ENCODE peak calls at places on chromosome 5, in four cellular contexts. Z is IMR-90, F is K562, R is H1. V is an unnamed sample.

GRCh38 chr5:155268770-155269425 is 255.3 kb downstream of the KIF4B start:
- DNase-seq in Z (no peak), R (no peak), F (no peak), V (no peak)

GRCh38 chr5:141806626-141807025 is 71.6 kb downstream of the PCDH1 start:
- DNase-seq in F (no peak), R (no peak), Z (no peak), V (no peak)

GRCh38 chr5:159184858-159185381 is 24.4 kb downstream of the RNF145 start:
- DNase-seq in Z (peak; percentile 93), R (no peak), F (no peak), V (no peak)

GRCh38 chr5:65914644-65915196 is 11.7 kb upstream of the ERBIN start:
- DNase-seq in F (no peak), R (no peak), Z (no peak), V (no peak)

GRCh38 chr5:41790038-41790776 is 80.0 kb downstream of the OXCT1 start:
- DNase-seq in Z (peak; percentile 45), F (no peak), R (no peak), V (no peak)

GRCh38 chr5:150489358-150490295 is 18.3 kb upstream of the NDST1 start:
- DNase-seq in R (no peak), Z (peak; percentile 71), F (no peak), V (peak; percentile 56)

GRCh38 chr5:60843693-60844428 is at the start of gene ELOVL7:
- DNase-seq in F (peak; percentile 77), R (peak; percentile 92), Z (peak; percentile 11), V (no peak)

GRCh38 chr5:151205411-151205810 is 18.5 kb downstream of the CCDC69 start:
- DNase-seq in Z (no peak), R (no peak), F (no peak), V (no peak)

GRCh38 chr5:140565024-140565779 is 574 bp downstream of the SLC35A4 start:
- DNase-seq in Z (peak; percentile 33), F (no peak), R (no peak), V (no peak)

GRCh38 chr5:126659805-126660483 is 59.2 kb downstream of the PHAX start:
- DNase-seq in F (no peak), R (no peak), Z (no peak), V (no peak)

GRCh38 chr5:98904786-98905185 is 24.0 kb downstream of the CHD1 start:
- DNase-seq in R (no peak), F (no peak), Z (peak; percentile 63), V (no peak)

GRCh38 chr5:65161655-65162054 is 320.1 kb downstream of the ADAMTS6 start:
- DNase-seq in Z (no peak), R (no peak), F (no peak), V (no peak)

GRCh38 chr5:159906463-159906862 is 9.8 kb upstream of the ADRA1B start:
- DNase-seq in Z (no peak), R (no peak), F (no peak), V (no peak)

GRCh38 chr5:35135239-35135700 is 87.5 kb upstream of the AGXT2 start:
- DNase-seq in Z (no peak), F (no peak), R (no peak), V (no peak)

GRCh38 chr5:111461261-111461671 is 51.1 kb downstream of the STARD4 start:
- DNase-seq in F (peak; percentile 21), Z (peak; percentile 25), R (peak; percentile 55), V (no peak)

GRCh38 chr5:9239071-9239470 is 306.8 kb downstream of the SEMA5A start:
- DNase-seq in Z (peak; percentile 32), F (no peak), R (no peak), V (no peak)

GRCh38 chr5:72110401-72111013 is 3.2 kb downstream of the MAP1B start:
- DNase-seq in Z (no peak), F (no peak), R (no peak), V (no peak)

GRCh38 chr5:141879941-141880738 is 1.9 kb upstream of the PCDH1 start:
- DNase-seq in F (no peak), Z (no peak), R (no peak), V (no peak)

GRCh38 chr5:61599370-61600140 is 267.5 kb downstream of the ZSWIM6 start:
- DNase-seq in R (no peak), Z (peak; percentile 20), F (no peak), V (no peak)

DNA sequence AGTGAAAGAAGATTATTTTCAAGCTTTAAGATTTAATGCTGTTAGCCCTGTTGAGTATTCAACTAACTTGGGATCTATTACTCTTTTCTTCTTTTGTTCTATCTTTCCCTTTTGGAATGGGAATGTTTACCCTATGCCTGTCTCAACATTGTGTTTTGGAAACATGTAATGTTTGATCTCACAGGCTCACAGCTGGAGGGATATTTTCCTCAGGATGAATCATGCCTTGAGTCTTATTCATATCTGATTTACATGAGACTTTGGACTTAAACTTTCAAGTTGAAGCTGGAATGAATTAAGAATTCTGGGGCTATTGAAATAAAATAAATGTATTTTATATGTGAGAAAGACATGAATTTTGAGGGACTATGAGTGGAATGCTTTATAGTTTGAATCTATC is 607.8 kb upstream of the PTGER4 start:
- DNase-seq in R (no peak), Z (peak; percentile 1), F (no peak), V (no peak)
- TF ChIP-seq CHD1 in R (no peak), Z (no peak), F (no peak), V (no peak)

GRCh38 chr5:87136733-87137132 is 130.9 kb upstream of the RASA1 start:
- DNase-seq in F (no peak), R (no peak), Z (no peak), V (no peak)

GRCh38 chr5:87132696-87133095 is 135.0 kb upstream of the RASA1 start:
- DNase-seq in R (no peak), Z (no peak), F (no peak), V (no peak)

GRCh38 chr5:87138091-87138819 is 129.4 kb upstream of the RASA1 start:
- DNase-seq in Z (no peak), R (no peak), F (no peak), V (no peak)

GRCh38 chr5:87137280-87137679 is 130.4 kb upstream of the RASA1 start:
- DNase-seq in F (no peak), Z (no peak), R (no peak), V (no peak)

DNA sequence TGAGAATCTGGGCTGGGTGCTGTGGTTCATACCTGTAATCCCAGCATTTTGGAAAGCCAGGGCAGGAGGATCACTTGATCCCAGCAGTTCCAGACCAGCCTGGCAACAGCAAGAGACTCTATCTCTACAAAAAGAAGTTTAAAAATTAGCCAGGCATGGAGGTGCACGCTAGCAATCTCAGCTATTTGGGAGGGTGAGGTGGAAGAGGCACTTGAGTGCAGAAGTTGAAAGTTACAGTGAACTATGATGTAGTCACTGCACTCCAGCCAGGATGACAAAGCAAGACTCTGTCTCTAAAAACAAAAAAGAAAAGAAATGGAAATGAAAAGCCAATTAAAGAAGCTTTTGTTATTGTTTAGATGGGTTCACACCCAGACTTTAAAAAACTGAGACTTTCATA is 131.6 kb upstream of the RASA1 start:
- DNase-seq in R (no peak), F (no peak), Z (no peak), V (no peak)
- TF ChIP-seq CHD1 in R (no peak), F (no peak), Z (no peak), V (no peak)

GRCh38 chr5:75511435-75512382 is at the start of the genes CERT1 and POLK:
- DNase-seq in Z (peak; percentile 98), F (peak; percentile 97), R (peak; percentile 92), V (peak; percentile 96)

GRCh38 chr5:75512383-75513074 is 838 bp downstream of the POLK start:
- DNase-seq in F (no peak), Z (peak; percentile 1), R (no peak), V (no peak)

GRCh38 chr5:75509956-75510355 is 1.5 kb downstream of the CERT1 start:
- DNase-seq in R (no peak), F (peak; percentile 33), Z (peak; percentile 60), V (no peak)

GRCh38 chr5:75510417-75510835 is 1.0 kb downstream of the CERT1 start:
- DNase-seq in R (no peak), Z (peak; percentile 28), F (no peak), V (no peak)

DNA sequence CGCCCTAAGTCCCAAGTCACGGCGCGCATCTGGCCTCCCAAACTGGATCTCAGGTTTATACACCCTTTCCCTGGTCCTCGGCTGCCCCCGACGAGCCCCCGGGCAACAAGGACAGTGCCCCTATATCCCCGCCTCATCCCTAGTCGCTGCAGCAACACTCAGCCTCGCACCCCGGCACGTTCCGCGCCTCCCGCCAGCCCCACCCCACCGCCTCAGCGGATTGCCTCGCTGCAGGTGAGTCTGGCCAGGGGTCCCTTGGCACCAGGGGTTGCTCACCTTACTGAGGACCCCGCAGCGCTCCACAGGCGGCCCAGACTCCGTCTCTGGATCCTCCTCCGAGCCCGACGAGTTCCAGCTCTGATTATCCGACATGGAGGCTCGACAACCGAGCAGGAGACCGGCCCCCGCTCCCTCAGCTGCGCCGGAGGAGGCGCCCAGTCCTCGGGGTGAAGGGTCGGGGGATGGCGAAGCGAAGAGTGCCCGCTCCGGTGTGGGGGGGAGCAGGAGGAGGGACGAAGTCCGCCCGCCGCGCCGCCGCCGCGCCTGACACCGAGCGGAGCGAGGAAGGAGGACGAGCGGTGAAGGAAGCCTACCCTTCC is 494 bp downstream of the CERT1 start:
- DNase-seq in Z (peak; percentile 15), F (peak; percentile 43), R (peak; percentile 68), V (no peak)
- TF ChIP-seq CHD1 in Z (no peak), F (no peak), R (no peak), V (no peak)

DNA sequence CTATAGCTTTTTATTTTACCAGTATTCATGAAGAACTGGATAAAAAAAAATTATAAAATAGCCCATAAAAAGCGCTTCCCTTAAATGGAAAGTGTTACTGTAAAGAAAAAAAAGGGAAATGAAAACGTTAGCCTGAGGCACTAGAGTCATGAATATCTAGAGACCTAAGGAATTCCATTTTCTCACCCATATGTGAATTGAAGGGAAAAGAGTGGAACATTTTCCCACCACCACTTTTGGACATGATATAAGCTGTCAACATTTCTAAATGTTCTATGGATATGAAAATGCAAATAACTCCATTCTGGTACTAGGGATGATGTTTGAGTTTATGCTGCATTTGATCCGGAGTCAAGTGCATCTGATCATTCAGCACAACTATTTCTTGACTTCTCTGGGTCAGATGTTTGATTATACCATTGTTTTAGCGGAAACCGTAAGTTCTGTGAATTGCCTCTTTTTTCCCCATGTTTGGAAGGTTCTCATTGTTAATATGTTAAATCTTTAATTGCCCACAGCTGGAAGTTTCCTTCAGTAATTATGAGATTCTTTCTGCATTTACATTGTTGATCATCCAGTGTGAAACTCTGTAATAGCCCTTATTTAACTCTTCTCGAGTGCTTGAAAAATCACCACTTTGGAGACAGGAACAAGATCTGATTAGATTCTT is 467.4 kb upstream of the SEMA6A start:
- DNase-seq in R (no peak), Z (no peak), F (no peak), V (no peak)
- TF ChIP-seq CHD1 in R (no peak), Z (no peak), F (no peak), V (no peak)

DNA sequence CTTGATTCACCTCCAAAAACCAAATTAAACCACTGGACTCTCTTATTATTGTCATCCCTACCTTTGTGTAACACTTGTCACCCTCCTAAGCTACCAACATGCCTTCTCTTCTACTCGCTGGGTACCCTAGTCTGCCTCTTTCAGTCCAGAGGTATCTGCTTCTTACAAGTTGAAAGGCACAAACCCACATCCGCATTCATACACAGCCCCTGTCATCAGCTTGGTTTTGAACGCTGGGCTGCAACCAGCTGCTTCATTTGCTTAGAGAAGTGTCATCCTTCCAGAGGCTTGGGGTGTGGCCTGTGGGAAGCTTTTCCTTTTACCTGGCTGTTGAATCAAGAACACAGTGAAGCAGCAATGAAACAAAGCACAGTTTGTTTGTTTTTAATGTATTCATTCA is 138.8 kb upstream of the WWC1 start:
- DNase-seq in F (no peak), Z (no peak), R (no peak), V (no peak)
- TF ChIP-seq CHD1 in F (no peak), Z (no peak), R (no peak), V (no peak)

V was measured in GM12878.